ENCODE peak calls at places on chromosomes 3 and 15, in six cellular contexts. D, T, H, Z, Y and U are unnamed samples.
A peak's percentile ranks its signal among the peaks of the same experiment; 100 is the strongest.

GRCh38 chr15:75577401-75578205 is 1.5 kb downstream of the PTPN9 start:
- DNase-seq in Z (no peak), T (no peak), Y (no peak), H (peak; percentile 37), D (no peak), U (no peak)

GRCh38 chr3:190718691-190719090 is 143.8 kb downstream of the GMNC start:
- DNase-seq in T (no peak), H (no peak), D (no peak), Z (no peak), Y (no peak), U (no peak)

GRCh38 chr3:98962189-98962930 is 60.9 kb upstream of the DCBLD2 start:
- DNase-seq in T (no peak), H (no peak), D (no peak), Y (no peak), Z (no peak), U (no peak)

GRCh38 chr15:96300808-96301207 is 29.7 kb upstream of the NR2F2 start:
- DNase-seq in D (no peak), Y (no peak), Z (no peak), H (no peak), T (no peak), U (no peak)

GRCh38 chr15:66872394-66872793 is 170.4 kb downstream of the SMAD6 start:
- DNase-seq in H (no peak), D (no peak), Y (no peak), Z (no peak), T (no peak), U (no peak)

GRCh38 chr3:124277516-124277890 is 285.6 kb upstream of the ROPN1 start:
- DNase-seq in H (no peak), Y (no peak), D (no peak), T (peak; percentile 34), Z (no peak), U (no peak)

GRCh38 chr15:57994468-57995154 is 70.9 kb downstream of the ALDH1A2 start:
- DNase-seq in H (no peak), Y (no peak), Z (no peak), D (no peak), T (no peak), U (no peak)

GRCh38 chr15:29636140-29636539 is 186.1 kb downstream of the TJP1 start:
- DNase-seq in T (peak; percentile 61), H (no peak), Z (no peak), Y (no peak), D (no peak), U (no peak)

GRCh38 chr3:44555753-44556152 is 760 bp downstream of the ZKSCAN7 start:
- DNase-seq in T (no peak), Z (no peak), H (peak; percentile 4), Y (no peak), D (no peak), U (no peak)

GRCh38 chr3:31106912-31107311 is 212.5 kb upstream of the GADL1 start:
- DNase-seq in H (no peak), D (no peak), T (no peak), Z (no peak), Y (no peak), U (no peak)

GRCh38 chr3:175255698-175256097 is 396.6 kb downstream of the NAALADL2 start:
- DNase-seq in D (no peak), Y (no peak), Z (no peak), H (no peak), T (no peak), U (no peak)

GRCh38 chr3:140545756-140546155 is 132.1 kb upstream of the TRIM42 start:
- DNase-seq in T (no peak), Y (no peak), Z (no peak), H (no peak), D (no peak), U (no peak)

GRCh38 chr3:155178810-155179424 is 98.8 kb downstream of the MME start:
- DNase-seq in Z (no peak), H (no peak), D (no peak), T (no peak), Y (no peak), U (no peak)

GRCh38 chr3:73419179-73419803 is 205.4 kb downstream of the PDZRN3 start:
- DNase-seq in H (no peak), Y (no peak), T (no peak), Z (no peak), D (no peak), U (no peak)

GRCh38 chr3:51927095-51927977 is 14.4 kb downstream of the RRP9 start:
- DNase-seq in T (no peak), D (no peak), Z (no peak), H (no peak), Y (no peak), U (no peak)

GRCh38 chr15:48143856-48144255 is 23.1 kb downstream of the SLC24A5 start:
- DNase-seq in Y (no peak), T (no peak), D (no peak), H (no peak), Z (no peak), U (no peak)

GRCh38 chr3:71488391-71488809 is 95.1 kb downstream of the FOXP1 start:
- DNase-seq in D (no peak), T (no peak), Y (no peak), Z (no peak), H (no peak), U (no peak)

GRCh38 chr3:11204697-11205397 is 50.6 kb downstream of the HRH1 start:
- DNase-seq in T (no peak), H (no peak), Z (no peak), D (no peak), Y (no peak), U (no peak)

GRCh38 chr3:39435006-39435748 is 28.7 kb downstream of the RPSA start:
- DNase-seq in Z (no peak), H (no peak), D (no peak), Y (no peak), T (no peak), U (no peak)

GRCh38 chr3:45027406-45027805 is 1.3 kb downstream of the CLEC3B start:
- DNase-seq in Z (no peak), T (no peak), Y (no peak), D (no peak), H (no peak), U (no peak)

GRCh38 chr3:17158941-17159682 is 274.4 kb downstream of the PLCL2 start:
- DNase-seq in Y (no peak), T (no peak), H (no peak), Z (no peak), D (no peak), U (no peak)

GRCh38 chr3:175002732-175003143 is 143.6 kb downstream of the NAALADL2 start:
- DNase-seq in T (no peak), Y (no peak), Z (no peak), H (no peak), D (no peak), U (no peak)

GRCh38 chr15:92087211-92087610 is 233.7 kb downstream of the SLCO3A1 start:
- DNase-seq in T (no peak), Y (no peak), Z (no peak), D (no peak), H (no peak), U (no peak)

GRCh38 chr3:133812872-133813271 is 7.3 kb downstream of the SRPRB start:
- DNase-seq in Y (no peak), H (no peak), Z (no peak), T (no peak), D (no peak), U (no peak)

GRCh38 chr15:101251830-101252820 is at the start of gene CHSY1:
- DNase-seq in H (peak; percentile 89), Y (peak; percentile 68), T (peak; percentile 93), D (peak; percentile 75), Z (peak; percentile 88), U (no peak)